ENCODE peak calls at places on chromosome 1, in nine cellular contexts. L is mucosa of descending colon, T is DND-41, C is fibroblast of pulmonary artery, R is kidney, F is mammary epithelial cell, X is fibroblast of lung, Z is HFF-Myc, B is bronchial epithelial cell. V is an unnamed sample.

GRCh38 chr1:63004868-63005267 is 220.9 kb downstream of the ATG4C start:
- DNase-seq in L (no peak), T (no peak), C (peak), R (no peak), F (no peak), X (peak), Z (no peak), B (peak), V (no peak)

GRCh38 chr1:29259802-29260441 is 23.6 kb downstream of the PTPRU start:
- DNase-seq in L (peak), T (peak), C (no peak), R (no peak), F (no peak), X (peak), Z (no peak), B (no peak), V (peak)

GRCh38 chr1:100308777-100309176 is 42.8 kb downstream of the RTCA start:
- DNase-seq in L (no peak), T (no peak), C (peak), R (no peak), F (peak), X (peak), Z (no peak), B (peak), V (no peak)

GRCh38 chr1:229893762-229894444 is 173.1 kb upstream of the GALNT2 start:
- DNase-seq in L (no peak), T (no peak), C (no peak), R (no peak), F (peak), X (peak), Z (no peak), B (no peak), V (no peak)

GRCh38 chr1:55476445-55477015 is 261.4 kb upstream of the USP24 start:
- DNase-seq in L (no peak), T (no peak), C (no peak), R (peak), F (no peak), X (no peak), Z (no peak), B (no peak), V (no peak)

GRCh38 chr1:24126023-24126671 is 14.2 kb upstream of the MYOM3 start:
- DNase-seq in L (no peak), T (no peak), C (peak), R (no peak), F (no peak), X (peak), Z (no peak), B (no peak), V (no peak)

GRCh38 chr1:10529096-10529495 is 54.3 kb downstream of the PEX14 start:
- DNase-seq in L (no peak), T (no peak), C (no peak), R (no peak), F (no peak), X (peak), Z (no peak), B (no peak), V (no peak)

GRCh38 chr1:156368889-156369684 is at the start of gene RHBG:
- DNase-seq in L (no peak), T (no peak), C (peak), R (peak), F (peak), X (peak), Z (no peak), B (peak), V (peak)

GRCh38 chr1:41740058-41740457 is 178.7 kb downstream of the HIVEP3 start:
- DNase-seq in L (peak), T (no peak), C (no peak), R (no peak), F (no peak), X (no peak), Z (no peak), B (no peak), V (no peak)

GRCh38 chr1:165717918-165718515 is 19.7 kb upstream of the ALDH9A1 start:
- DNase-seq in L (no peak), T (peak), C (peak), R (no peak), F (peak), X (peak), Z (peak), B (peak), V (no peak)

GRCh38 chr1:156504062-156504813 is 3.7 kb upstream of the MEF2D start:
- DNase-seq in L (no peak), T (peak), C (peak), R (peak), F (no peak), X (no peak), Z (no peak), B (no peak), V (peak)

GRCh38 chr1:36884801-36885200 is 149.5 kb downstream of the GRIK3 start:
- DNase-seq in L (no peak), T (no peak), C (no peak), R (no peak), F (no peak), X (no peak), Z (no peak), B (no peak), V (no peak)

GRCh38 chr1:234271243-234271606 is 102.0 kb upstream of the COA6 start:
- DNase-seq in L (no peak), T (no peak), C (no peak), R (no peak), F (no peak), X (no peak), Z (no peak), B (no peak), V (no peak)
- H3K4me3 ChIP-seq in L (no peak), T (no peak), C (no peak), R (no peak), F (no peak), X (no peak), Z (no peak), B (no peak), V (no peak)

DNA sequence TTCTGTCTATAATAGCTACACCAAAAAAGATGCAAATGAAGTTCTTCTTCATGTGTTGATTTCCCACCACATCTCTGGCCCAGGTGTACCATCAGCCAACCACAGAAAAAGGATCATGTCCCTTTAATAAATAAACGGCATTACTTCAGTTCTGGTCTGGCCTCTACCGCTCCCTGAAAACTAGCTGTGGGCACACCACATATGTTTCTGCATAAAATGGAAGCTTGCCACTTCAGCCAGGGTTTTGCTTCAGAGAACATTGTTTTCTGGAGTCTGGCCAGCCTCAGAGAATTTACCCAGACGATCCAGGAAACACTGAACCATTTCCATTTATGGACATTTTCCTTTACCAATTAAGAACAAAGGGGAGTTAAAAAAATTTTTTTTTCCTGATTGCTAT is 5.9 kb upstream of the LAMC2 start:
- DNase-seq in L (no peak), T (no peak), C (peak), R (no peak), F (peak), X (peak), Z (peak), B (peak), V (no peak)
- H3K4me3 ChIP-seq in L (no peak), T (no peak), C (no peak), R (no peak), F (peak), X (no peak), Z (no peak), B (no peak), V (no peak)

GRCh38 chr1:35544976-35545375 is 12.2 kb downstream of the KIAA0319L start:
- DNase-seq in L (no peak), T (peak), C (peak), R (no peak), F (no peak), X (no peak), Z (no peak), B (no peak), V (no peak)
- H3K4me3 ChIP-seq in L (no peak), T (no peak), C (no peak), R (no peak), F (no peak), X (no peak), Z (no peak), B (no peak), V (no peak)

GRCh38 chr1:2019162-2019542 is at the start of gene GABRD:
- DNase-seq in L (no peak), T (no peak), C (no peak), R (no peak), F (no peak), X (peak), Z (no peak), B (no peak), V (no peak)
- H3K4me3 ChIP-seq in L (no peak), T (no peak), C (no peak), R (no peak), F (no peak), X (no peak), Z (no peak), B (no peak), V (peak)

DNA sequence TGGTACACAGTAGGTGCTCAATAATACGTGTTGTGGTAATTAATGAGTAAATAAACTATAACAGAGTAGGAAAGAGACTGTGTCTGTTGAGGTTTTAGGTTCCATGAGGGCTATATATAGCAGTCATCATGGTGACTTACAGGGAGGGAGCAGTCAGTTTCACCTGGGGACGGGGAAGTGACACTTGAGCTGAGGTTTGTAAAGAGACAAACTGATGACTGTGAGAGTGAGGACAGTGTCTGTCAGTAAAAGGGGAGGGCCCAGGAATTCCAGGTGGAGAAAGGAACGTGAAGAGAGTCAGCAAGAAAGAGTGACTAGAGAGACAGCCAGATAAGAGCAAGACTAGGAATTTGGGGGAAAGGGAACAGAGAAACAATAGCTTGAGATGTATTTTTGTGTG is 30.2 kb downstream of the ABCA4 start:
- DNase-seq in L (no peak), T (no peak), C (no peak), R (no peak), F (no peak), X (no peak), Z (no peak), B (peak), V (no peak)
- H3K4me3 ChIP-seq in L (no peak), T (no peak), C (no peak), R (no peak), F (no peak), X (no peak), Z (no peak), B (no peak), V (no peak)

DNA sequence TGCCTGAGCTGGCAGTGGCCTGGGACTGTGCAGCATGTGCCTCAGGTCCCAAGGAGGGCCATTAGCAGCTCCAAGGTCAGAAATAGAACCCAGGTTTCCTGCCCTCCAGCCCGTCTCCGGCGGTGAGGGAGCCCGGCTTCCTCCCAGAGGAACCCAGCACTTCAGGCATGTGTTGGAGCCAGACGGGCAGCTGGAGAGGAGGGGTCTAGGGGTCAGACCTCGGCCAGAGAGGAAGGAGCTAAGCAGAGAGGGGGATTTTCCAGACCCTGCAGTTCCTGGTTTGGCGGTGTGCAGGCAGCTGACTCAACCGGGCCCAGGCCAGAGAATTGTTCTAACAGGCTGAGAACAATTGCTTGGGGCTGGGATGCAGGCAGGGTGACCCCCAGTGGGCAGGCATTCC is 37.1 kb downstream of the HSPG2 start:
- DNase-seq in L (no peak), T (no peak), C (peak), R (no peak), F (no peak), X (no peak), Z (no peak), B (no peak), V (no peak)
- H3K4me3 ChIP-seq in L (no peak), T (no peak), C (no peak), R (no peak), F (no peak), X (no peak), Z (no peak), B (no peak), V (no peak)

GRCh38 chr1:151728151-151728711 is 6.9 kb downstream of the RIIAD1 start:
- DNase-seq in L (no peak), T (no peak), C (peak), R (no peak), F (no peak), X (peak), Z (no peak), B (no peak), V (no peak)
- H3K4me3 ChIP-seq in L (no peak), T (no peak), C (no peak), R (no peak), F (no peak), X (peak), Z (no peak), B (no peak), V (no peak)